ENCODE peak calls at places on chromosomes 16 and 17, in ten cellular contexts. One of them, this sample, is unnamed.

GRCh38 chr16:50360033-50360778 is 8.6 kb downstream of the BRD7 start:
- DNase-seq in HCT116: no peak
- DNase-seq in thoracic aorta: no peak
- DNase-seq in ovary: no peak
- DNase-seq in endodermal cell: no peak
- DNase-seq in pancreas: no peak
- DNase-seq in OCI-LY7: no peak
- DNase-seq in Peyer's patch: no peak
- DNase-seq in left ventricle myocardium inferior: no peak
- DNase-seq in transverse colon: no peak
- DNase-seq in this sample: no peak

GRCh38 chr16:11561440-11561797 is 25.3 kb downstream of the LITAF start:
- DNase-seq in transverse colon: no peak
- DNase-seq in OCI-LY7: no peak
- DNase-seq in Peyer's patch: no peak
- DNase-seq in endodermal cell: no peak
- DNase-seq in thoracic aorta: no peak
- DNase-seq in pancreas: no peak
- DNase-seq in HCT116: no peak
- DNase-seq in left ventricle myocardium inferior: no peak
- DNase-seq in ovary: no peak
- DNase-seq in this sample: no peak

GRCh38 chr17:76376318-76377133 is 7.9 kb upstream of the SPHK1 start:
- DNase-seq in OCI-LY7: no peak
- DNase-seq in ovary: peak
- DNase-seq in HCT116: no peak
- DNase-seq in pancreas: no peak
- DNase-seq in Peyer's patch: no peak
- DNase-seq in transverse colon: no peak
- DNase-seq in endodermal cell: no peak
- DNase-seq in thoracic aorta: no peak
- DNase-seq in left ventricle myocardium inferior: no peak
- DNase-seq in this sample: no peak

GRCh38 chr17:74274060-74274702 is at the start of gene DNAI2:
- DNase-seq in left ventricle myocardium inferior: no peak
- DNase-seq in pancreas: no peak
- DNase-seq in Peyer's patch: peak
- DNase-seq in endodermal cell: peak
- DNase-seq in OCI-LY7: no peak
- DNase-seq in transverse colon: peak
- DNase-seq in thoracic aorta: no peak
- DNase-seq in ovary: peak
- DNase-seq in HCT116: no peak
- DNase-seq in this sample: peak

GRCh38 chr16:2439598-2439997 is 10.4 kb downstream of the CCNF start:
- DNase-seq in transverse colon: no peak
- DNase-seq in pancreas: no peak
- DNase-seq in ovary: no peak
- DNase-seq in left ventricle myocardium inferior: no peak
- DNase-seq in OCI-LY7: no peak
- DNase-seq in Peyer's patch: no peak
- DNase-seq in HCT116: no peak
- DNase-seq in thoracic aorta: no peak
- DNase-seq in endodermal cell: no peak
- DNase-seq in this sample: no peak

GRCh38 chr17:11705111-11705510 is 106.8 kb downstream of the DNAH9 start:
- DNase-seq in thoracic aorta: no peak
- DNase-seq in transverse colon: peak
- DNase-seq in pancreas: no peak
- DNase-seq in endodermal cell: no peak
- DNase-seq in left ventricle myocardium inferior: no peak
- DNase-seq in Peyer's patch: peak
- DNase-seq in HCT116: no peak
- DNase-seq in ovary: no peak
- DNase-seq in OCI-LY7: no peak
- DNase-seq in this sample: no peak

GRCh38 chr17:38768417-38768816 is 15.9 kb downstream of the PSMB3 start:
- DNase-seq in ovary: no peak
- DNase-seq in thoracic aorta: no peak
- DNase-seq in Peyer's patch: no peak
- DNase-seq in pancreas: no peak
- DNase-seq in HCT116: no peak
- DNase-seq in endodermal cell: no peak
- DNase-seq in left ventricle myocardium inferior: peak
- DNase-seq in transverse colon: no peak
- DNase-seq in OCI-LY7: no peak
- DNase-seq in this sample: no peak

GRCh38 chr16:51701025-51701424 is 550.0 kb upstream of the SALL1 start:
- DNase-seq in HCT116: no peak
- DNase-seq in left ventricle myocardium inferior: no peak
- DNase-seq in pancreas: no peak
- DNase-seq in endodermal cell: no peak
- DNase-seq in thoracic aorta: no peak
- DNase-seq in Peyer's patch: no peak
- DNase-seq in transverse colon: no peak
- DNase-seq in ovary: no peak
- DNase-seq in OCI-LY7: no peak
- DNase-seq in this sample: no peak

GRCh38 chr17:76271669-76272540 is 6.8 kb downstream of the UBALD2 start:
- DNase-seq in OCI-LY7: peak
- DNase-seq in HCT116: no peak
- DNase-seq in transverse colon: peak
- DNase-seq in pancreas: peak
- DNase-seq in Peyer's patch: peak
- DNase-seq in ovary: peak
- DNase-seq in thoracic aorta: no peak
- DNase-seq in endodermal cell: peak
- DNase-seq in left ventricle myocardium inferior: no peak
- DNase-seq in this sample: peak

GRCh38 chr16:17885659-17886200 is 415.0 kb upstream of the XYLT1 start:
- DNase-seq in transverse colon: no peak
- DNase-seq in thoracic aorta: no peak
- DNase-seq in endodermal cell: peak
- DNase-seq in HCT116: no peak
- DNase-seq in left ventricle myocardium inferior: no peak
- DNase-seq in OCI-LY7: no peak
- DNase-seq in ovary: no peak
- DNase-seq in Peyer's patch: no peak
- DNase-seq in pancreas: no peak
- DNase-seq in this sample: no peak

GRCh38 chr16:67207857-67208524 is 9.1 kb downstream of the ELMO3 start:
- DNase-seq in Peyer's patch: no peak
- DNase-seq in left ventricle myocardium inferior: no peak
- DNase-seq in thoracic aorta: no peak
- DNase-seq in endodermal cell: no peak
- DNase-seq in HCT116: no peak
- DNase-seq in ovary: peak
- DNase-seq in transverse colon: no peak
- DNase-seq in pancreas: no peak
- DNase-seq in OCI-LY7: no peak
- DNase-seq in this sample: no peak

GRCh38 chr17:57445051-57445450 is 188.7 kb downstream of the MSI2 start:
- DNase-seq in Peyer's patch: no peak
- DNase-seq in transverse colon: no peak
- DNase-seq in left ventricle myocardium inferior: no peak
- DNase-seq in pancreas: no peak
- DNase-seq in HCT116: no peak
- DNase-seq in endodermal cell: no peak
- DNase-seq in thoracic aorta: no peak
- DNase-seq in OCI-LY7: no peak
- DNase-seq in ovary: no peak
- DNase-seq in this sample: peak

GRCh38 chr16:67673712-67674580 is 7.3 kb downstream of the C16orf86 start:
- DNase-seq in ovary: peak
- DNase-seq in left ventricle myocardium inferior: peak
- DNase-seq in endodermal cell: peak
- DNase-seq in OCI-LY7: no peak
- DNase-seq in thoracic aorta: no peak
- DNase-seq in Peyer's patch: peak
- DNase-seq in transverse colon: peak
- DNase-seq in HCT116: no peak
- DNase-seq in pancreas: no peak
- DNase-seq in this sample: no peak

DNA sequence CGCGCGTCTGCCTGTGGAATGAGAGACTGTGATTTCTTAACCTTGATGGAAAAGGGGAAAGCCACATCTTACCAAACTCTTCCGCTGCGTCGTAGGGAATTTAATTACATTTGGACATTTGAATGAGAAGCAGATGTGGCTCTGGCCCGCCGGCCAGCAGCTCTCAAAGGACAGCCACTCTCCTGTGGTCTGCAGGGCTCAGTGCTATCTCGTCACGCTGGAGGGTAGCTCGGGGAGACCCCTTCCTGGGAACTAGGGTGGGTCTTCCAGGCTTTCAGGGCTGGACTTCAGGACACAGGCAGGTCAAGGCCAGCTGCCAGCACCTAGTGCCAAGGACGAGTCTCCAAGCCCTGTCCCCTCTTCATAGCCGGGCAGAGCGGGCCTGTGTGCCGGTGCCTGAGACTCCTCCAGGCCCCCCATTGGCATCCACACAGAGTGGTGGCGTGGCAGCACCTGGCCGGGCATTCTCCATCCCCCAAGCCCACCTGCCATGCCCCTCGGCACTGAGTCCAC is 15.9 kb upstream of the TBX2 start:
- DNase-seq in transverse colon: no peak
- DNase-seq in left ventricle myocardium inferior: no peak
- DNase-seq in pancreas: peak
- DNase-seq in endodermal cell: no peak
- DNase-seq in thoracic aorta: no peak
- DNase-seq in HCT116: no peak
- DNase-seq in Peyer's patch: no peak
- DNase-seq in ovary: no peak
- DNase-seq in OCI-LY7: no peak
- DNase-seq in this sample: no peak
- H3K27ac ChIP-seq in transverse colon: no peak
- H3K27ac ChIP-seq in left ventricle myocardium inferior: peak
- H3K27ac ChIP-seq in pancreas: no peak
- H3K27ac ChIP-seq in endodermal cell: no peak
- H3K27ac ChIP-seq in thoracic aorta: no peak
- H3K27ac ChIP-seq in HCT116: no peak
- H3K27ac ChIP-seq in Peyer's patch: no peak
- H3K27ac ChIP-seq in ovary: no peak
- H3K27ac ChIP-seq in OCI-LY7: no peak
- H3K27ac ChIP-seq in this sample: peak

GRCh38 chr17:32019228-32019627 is 12.0 kb downstream of the LRRC37B start:
- DNase-seq in Peyer's patch: no peak
- DNase-seq in pancreas: no peak
- DNase-seq in endodermal cell: no peak
- DNase-seq in thoracic aorta: no peak
- DNase-seq in ovary: no peak
- DNase-seq in HCT116: no peak
- DNase-seq in transverse colon: no peak
- DNase-seq in left ventricle myocardium inferior: no peak
- DNase-seq in OCI-LY7: no peak
- DNase-seq in this sample: no peak

GRCh38 chr17:32015245-32016013 is 8.2 kb downstream of the LRRC37B start:
- DNase-seq in pancreas: no peak
- DNase-seq in ovary: no peak
- DNase-seq in HCT116: no peak
- DNase-seq in thoracic aorta: no peak
- DNase-seq in left ventricle myocardium inferior: no peak
- DNase-seq in Peyer's patch: no peak
- DNase-seq in endodermal cell: no peak
- DNase-seq in transverse colon: no peak
- DNase-seq in OCI-LY7: no peak
- DNase-seq in this sample: no peak

GRCh38 chr17:32016231-32016630 is 9.0 kb downstream of the LRRC37B start:
- DNase-seq in left ventricle myocardium inferior: no peak
- DNase-seq in transverse colon: no peak
- DNase-seq in endodermal cell: no peak
- DNase-seq in pancreas: no peak
- DNase-seq in OCI-LY7: no peak
- DNase-seq in Peyer's patch: no peak
- DNase-seq in HCT116: no peak
- DNase-seq in thoracic aorta: no peak
- DNase-seq in ovary: no peak
- DNase-seq in this sample: no peak

GRCh38 chr17:32021618-32021955 is 14.4 kb downstream of the LRRC37B start:
- DNase-seq in ovary: no peak
- DNase-seq in pancreas: no peak
- DNase-seq in thoracic aorta: no peak
- DNase-seq in HCT116: no peak
- DNase-seq in Peyer's patch: no peak
- DNase-seq in left ventricle myocardium inferior: no peak
- DNase-seq in transverse colon: no peak
- DNase-seq in OCI-LY7: no peak
- DNase-seq in endodermal cell: no peak
- DNase-seq in this sample: no peak

GRCh38 chr17:32020943-32021617 is 13.9 kb downstream of the LRRC37B start:
- DNase-seq in Peyer's patch: no peak
- DNase-seq in OCI-LY7: no peak
- DNase-seq in pancreas: no peak
- DNase-seq in transverse colon: no peak
- DNase-seq in HCT116: no peak
- DNase-seq in left ventricle myocardium inferior: no peak
- DNase-seq in endodermal cell: no peak
- DNase-seq in thoracic aorta: no peak
- DNase-seq in ovary: no peak
- DNase-seq in this sample: no peak
- TF ChIP-seq CTCF in Peyer's patch: no peak
- TF ChIP-seq CTCF in OCI-LY7: no peak
- TF ChIP-seq CTCF in pancreas: no peak
- TF ChIP-seq CTCF in transverse colon: no peak
- TF ChIP-seq CTCF in HCT116: no peak
- TF ChIP-seq CTCF in left ventricle myocardium inferior: no peak
- TF ChIP-seq CTCF in endodermal cell: no peak
- TF ChIP-seq CTCF in thoracic aorta: no peak
- TF ChIP-seq CTCF in ovary: no peak
- TF ChIP-seq CTCF in this sample: no peak

GRCh38 chr16:27400751-27401620 is 988 bp upstream of the IL21R start:
- DNase-seq in ovary: no peak
- DNase-seq in OCI-LY7: no peak
- DNase-seq in endodermal cell: no peak
- DNase-seq in HCT116: no peak
- DNase-seq in left ventricle myocardium inferior: no peak
- DNase-seq in Peyer's patch: no peak
- DNase-seq in transverse colon: no peak
- DNase-seq in pancreas: no peak
- DNase-seq in thoracic aorta: no peak
- DNase-seq in this sample: no peak
- H3K4me3 ChIP-seq in ovary: no peak
- H3K4me3 ChIP-seq in OCI-LY7: peak
- H3K4me3 ChIP-seq in endodermal cell: no peak
- H3K4me3 ChIP-seq in HCT116: no peak
- H3K4me3 ChIP-seq in left ventricle myocardium inferior: no peak
- H3K4me3 ChIP-seq in Peyer's patch: no peak
- H3K4me3 ChIP-seq in transverse colon: no peak
- H3K4me3 ChIP-seq in pancreas: no peak
- H3K4me3 ChIP-seq in thoracic aorta: no peak
- H3K4me3 ChIP-seq in this sample: no peak

DNA sequence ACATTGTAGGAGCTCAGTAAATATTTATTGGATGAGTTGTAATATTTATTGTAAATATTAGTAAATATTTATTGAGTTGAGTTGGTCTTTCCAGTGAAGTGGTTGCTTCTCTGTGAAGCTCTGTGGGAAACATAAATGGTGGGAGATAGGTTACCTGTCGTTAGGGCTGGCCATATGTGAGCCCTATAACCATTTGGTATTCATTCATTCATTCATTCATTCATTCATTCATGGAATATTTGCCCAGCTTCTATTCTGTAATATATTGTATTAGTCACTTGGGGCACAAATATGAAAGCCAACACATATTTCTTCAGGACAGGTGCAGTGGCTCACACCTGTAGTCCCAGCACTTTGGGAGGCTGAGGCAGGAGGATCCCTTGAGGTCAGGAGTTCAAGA is 33.9 kb downstream of the SMARCE1 start:
- DNase-seq in HCT116: no peak
- DNase-seq in left ventricle myocardium inferior: no peak
- DNase-seq in Peyer's patch: no peak
- DNase-seq in ovary: no peak
- DNase-seq in OCI-LY7: no peak
- DNase-seq in pancreas: no peak
- DNase-seq in thoracic aorta: no peak
- DNase-seq in transverse colon: no peak
- DNase-seq in endodermal cell: no peak
- DNase-seq in this sample: no peak
- H3K27ac ChIP-seq in HCT116: no peak
- H3K27ac ChIP-seq in left ventricle myocardium inferior: no peak
- H3K27ac ChIP-seq in Peyer's patch: no peak
- H3K27ac ChIP-seq in ovary: no peak
- H3K27ac ChIP-seq in OCI-LY7: no peak
- H3K27ac ChIP-seq in pancreas: no peak
- H3K27ac ChIP-seq in thoracic aorta: no peak
- H3K27ac ChIP-seq in transverse colon: no peak
- H3K27ac ChIP-seq in endodermal cell: no peak
- H3K27ac ChIP-seq in this sample: no peak

This sample was measured in cardiac muscle cell.